ENCODE peak calls at places on chromosome 12, in five cellular contexts. One of them, this sample, is unnamed.

GRCh38 chr12:39930066-39930465 is 175.8 kb downstream of the SLC2A13 start:
- DNase-seq in H9: no peak
- DNase-seq in IMR-90: no peak
- DNase-seq in H1: no peak
- DNase-seq in neuronal stem cell: no peak
- DNase-seq in this sample: no peak

GRCh38 chr12:53738834-53739284 is 11.6 kb upstream of the CALCOCO1 start:
- DNase-seq in H9: peak
- DNase-seq in IMR-90: no peak
- DNase-seq in H1: no peak
- DNase-seq in neuronal stem cell: no peak
- DNase-seq in this sample: no peak

GRCh38 chr12:65278576-65279386 is at the start of gene MSRB3:
- DNase-seq in H9: peak
- DNase-seq in IMR-90: peak
- DNase-seq in H1: peak
- DNase-seq in neuronal stem cell: peak
- DNase-seq in this sample: peak

GRCh38 chr12:62379026-62379722 is 87.5 kb upstream of the MON2 start:
- DNase-seq in H9: no peak
- DNase-seq in IMR-90: peak
- DNase-seq in H1: no peak
- DNase-seq in neuronal stem cell: no peak
- DNase-seq in this sample: no peak

GRCh38 chr12:59808317-59808910 is 212.6 kb downstream of the SLC16A7 start:
- DNase-seq in H9: no peak
- DNase-seq in IMR-90: peak
- DNase-seq in H1: no peak
- DNase-seq in neuronal stem cell: peak
- DNase-seq in this sample: peak

GRCh38 chr12:95723693-95724384 is 66.7 kb downstream of the NTN4 start:
- DNase-seq in H9: no peak
- DNase-seq in IMR-90: no peak
- DNase-seq in H1: no peak
- DNase-seq in neuronal stem cell: no peak
- DNase-seq in this sample: no peak

GRCh38 chr12:112419269-112420133 is 754 bp downstream of the PTPN11 start:
- DNase-seq in H9: peak
- DNase-seq in IMR-90: peak
- DNase-seq in H1: no peak
- DNase-seq in neuronal stem cell: peak
- DNase-seq in this sample: peak

GRCh38 chr12:108649668-108650067 is 16.0 kb upstream of the SELPLG start:
- DNase-seq in H9: no peak
- DNase-seq in IMR-90: peak
- DNase-seq in H1: no peak
- DNase-seq in neuronal stem cell: no peak
- DNase-seq in this sample: peak

GRCh38 chr12:113407931-113408585 is 4.4 kb upstream of the SDS start:
- DNase-seq in H9: no peak
- DNase-seq in IMR-90: peak
- DNase-seq in H1: no peak
- DNase-seq in neuronal stem cell: no peak
- DNase-seq in this sample: no peak

GRCh38 chr12:127770123-127770522 is 496.8 kb upstream of the TMEM132C start:
- DNase-seq in H9: no peak
- DNase-seq in IMR-90: no peak
- DNase-seq in H1: no peak
- DNase-seq in neuronal stem cell: no peak
- DNase-seq in this sample: no peak

GRCh38 chr12:79119796-79120195 is 255.2 kb downstream of the SYT1 start:
- DNase-seq in H9: peak
- DNase-seq in IMR-90: no peak
- DNase-seq in H1: peak
- DNase-seq in neuronal stem cell: peak
- DNase-seq in this sample: no peak

GRCh38 chr12:119479121-119479561 is 114.4 kb upstream of the TMEM233 start:
- DNase-seq in H9: no peak
- DNase-seq in IMR-90: no peak
- DNase-seq in H1: no peak
- DNase-seq in neuronal stem cell: no peak
- DNase-seq in this sample: no peak

GRCh38 chr12:44021471-44021971 is 185.6 kb downstream of the TMEM117 start:
- DNase-seq in H9: no peak
- DNase-seq in IMR-90: no peak
- DNase-seq in H1: no peak
- DNase-seq in neuronal stem cell: no peak
- DNase-seq in this sample: no peak

GRCh38 chr12:46484396-46485061 is 112.0 kb upstream of the SLC38A2 start:
- DNase-seq in H9: no peak
- DNase-seq in IMR-90: no peak
- DNase-seq in H1: no peak
- DNase-seq in neuronal stem cell: no peak
- DNase-seq in this sample: no peak

GRCh38 chr12:42945927-42946326 is 356.4 kb upstream of the PRICKLE1 start:
- DNase-seq in H9: no peak
- DNase-seq in IMR-90: no peak
- DNase-seq in H1: no peak
- DNase-seq in neuronal stem cell: no peak
- DNase-seq in this sample: no peak

GRCh38 chr12:93198086-93198485 is 179.6 kb upstream of the NUDT4 start:
- DNase-seq in H9: no peak
- DNase-seq in IMR-90: peak
- DNase-seq in H1: no peak
- DNase-seq in neuronal stem cell: no peak
- DNase-seq in this sample: peak

GRCh38 chr12:113899844-113900471 is 66.2 kb downstream of the RBM19 start:
- DNase-seq in H9: peak
- DNase-seq in IMR-90: no peak
- DNase-seq in H1: no peak
- DNase-seq in neuronal stem cell: no peak
- DNase-seq in this sample: no peak

GRCh38 chr12:121888083-121888477 is 510 bp upstream of the PSMD9 start:
- DNase-seq in H9: no peak
- DNase-seq in IMR-90: no peak
- DNase-seq in H1: no peak
- DNase-seq in neuronal stem cell: no peak
- DNase-seq in this sample: no peak

GRCh38 chr12:131222271-131223139 is 268.8 kb downstream of the ADGRD1 start:
- DNase-seq in H9: peak
- DNase-seq in IMR-90: no peak
- DNase-seq in H1: no peak
- DNase-seq in neuronal stem cell: peak
- DNase-seq in this sample: no peak

GRCh38 chr12:51269174-51270066 is 795 bp downstream of the SMAGP start:
- DNase-seq in H9: peak
- DNase-seq in IMR-90: no peak
- DNase-seq in H1: peak
- DNase-seq in neuronal stem cell: peak
- DNase-seq in this sample: peak

GRCh38 chr12:9702239-9702638 is 30.7 kb downstream of the CLECL1 start:
- DNase-seq in H9: no peak
- DNase-seq in IMR-90: no peak
- DNase-seq in H1: no peak
- DNase-seq in neuronal stem cell: no peak
- DNase-seq in this sample: no peak

GRCh38 chr12:131901431-131902331 is 7.3 kb downstream of the ULK1 start:
- DNase-seq in H9: no peak
- DNase-seq in IMR-90: no peak
- DNase-seq in H1: no peak
- DNase-seq in neuronal stem cell: no peak
- DNase-seq in this sample: no peak

GRCh38 chr12:71174825-71175224 is 17.0 kb upstream of the TSPAN8 start:
- DNase-seq in H9: no peak
- DNase-seq in IMR-90: no peak
- DNase-seq in H1: no peak
- DNase-seq in neuronal stem cell: no peak
- DNase-seq in this sample: no peak

GRCh38 chr12:98053202-98053601 is 462.2 kb upstream of the TMPO start:
- DNase-seq in H9: no peak
- DNase-seq in IMR-90: no peak
- DNase-seq in H1: no peak
- DNase-seq in neuronal stem cell: no peak
- DNase-seq in this sample: no peak

GRCh38 chr12:98058838-98059237 is 456.6 kb upstream of the TMPO start:
- DNase-seq in H9: no peak
- DNase-seq in IMR-90: no peak
- DNase-seq in H1: no peak
- DNase-seq in neuronal stem cell: peak
- DNase-seq in this sample: no peak

GRCh38 chr12:98060421-98060820 is 455.0 kb upstream of the TMPO start:
- DNase-seq in H9: no peak
- DNase-seq in IMR-90: no peak
- DNase-seq in H1: no peak
- DNase-seq in neuronal stem cell: no peak
- DNase-seq in this sample: no peak

GRCh38 chr12:98059659-98060343 is 455.6 kb upstream of the TMPO start:
- DNase-seq in H9: no peak
- DNase-seq in IMR-90: no peak
- DNase-seq in H1: no peak
- DNase-seq in neuronal stem cell: no peak
- DNase-seq in this sample: no peak

GRCh38 chr12:98057701-98058100 is 457.7 kb upstream of the TMPO start:
- DNase-seq in H9: no peak
- DNase-seq in IMR-90: no peak
- DNase-seq in H1: no peak
- DNase-seq in neuronal stem cell: no peak
- DNase-seq in this sample: no peak
- H2BK15ac ChIP-seq in H9: no peak
- H2BK15ac ChIP-seq in IMR-90: no peak
- H2BK15ac ChIP-seq in H1: no peak
- H2BK15ac ChIP-seq in neuronal stem cell: no peak
- H2BK15ac ChIP-seq in this sample: no peak

GRCh38 chr12:47768323-47768811 is 4.7 kb upstream of the SLC48A1 start:
- DNase-seq in H9: no peak
- DNase-seq in IMR-90: peak
- DNase-seq in H1: no peak
- DNase-seq in neuronal stem cell: no peak
- DNase-seq in this sample: no peak

GRCh38 chr12:47767197-47767724 is 5.8 kb upstream of the SLC48A1 start:
- DNase-seq in H9: peak
- DNase-seq in IMR-90: peak
- DNase-seq in H1: no peak
- DNase-seq in neuronal stem cell: no peak
- DNase-seq in this sample: no peak

GRCh38 chr12:47770086-47770726 is 2.8 kb upstream of the SLC48A1 start:
- DNase-seq in H9: no peak
- DNase-seq in IMR-90: peak
- DNase-seq in H1: no peak
- DNase-seq in neuronal stem cell: no peak
- DNase-seq in this sample: no peak

GRCh38 chr12:47771304-47771703 is 1.7 kb upstream of the SLC48A1 start:
- DNase-seq in H9: no peak
- DNase-seq in IMR-90: no peak
- DNase-seq in H1: no peak
- DNase-seq in neuronal stem cell: no peak
- DNase-seq in this sample: no peak

GRCh38 chr12:47769234-47770085 is 3.6 kb upstream of the SLC48A1 start:
- DNase-seq in H9: no peak
- DNase-seq in IMR-90: no peak
- DNase-seq in H1: no peak
- DNase-seq in neuronal stem cell: no peak
- DNase-seq in this sample: no peak
- H2BK5ac ChIP-seq in H9: no peak
- H2BK5ac ChIP-seq in IMR-90: no peak
- H2BK5ac ChIP-seq in H1: no peak
- H2BK5ac ChIP-seq in neuronal stem cell: no peak
- H2BK5ac ChIP-seq in this sample: no peak

DNA sequence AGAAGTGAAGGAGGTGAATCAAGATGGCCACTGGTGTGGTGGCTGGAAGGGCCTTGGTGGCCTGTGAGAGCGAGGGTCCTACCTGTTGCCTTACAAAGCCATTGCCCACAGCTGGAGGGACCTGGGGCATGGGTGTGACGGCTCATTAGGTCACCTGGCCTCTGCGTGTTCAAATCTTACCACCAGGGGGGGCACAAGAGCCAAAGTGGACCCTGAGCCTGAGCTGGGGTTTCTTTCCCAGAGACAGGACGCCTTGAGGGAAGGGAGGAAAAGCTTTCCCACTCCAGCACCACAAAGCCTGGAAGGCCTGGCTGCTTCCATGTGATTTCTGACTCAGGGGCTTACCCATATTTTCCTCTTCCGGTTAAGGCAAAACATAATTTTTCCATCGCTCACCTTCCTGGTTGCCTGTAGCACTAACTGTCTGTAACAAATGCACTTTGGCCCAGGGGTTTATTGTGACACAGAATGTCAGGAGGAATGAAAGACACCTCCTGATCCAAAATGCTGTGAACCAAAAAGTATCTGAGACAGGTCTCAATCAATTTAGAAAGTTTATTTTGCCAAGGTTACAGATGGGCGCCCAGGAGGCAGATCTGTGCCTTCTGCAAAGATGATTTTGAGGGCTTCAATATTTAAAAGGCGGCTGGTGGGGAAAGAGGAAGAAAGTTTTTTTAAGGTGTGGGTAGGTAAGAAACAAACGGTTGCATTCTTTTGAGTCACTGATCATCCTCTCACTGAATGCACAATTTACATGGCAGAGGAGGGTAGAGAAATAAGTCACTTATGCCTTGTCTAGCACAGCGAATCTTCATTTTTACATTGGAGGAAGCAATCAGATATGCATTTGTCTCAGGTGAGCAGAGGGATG is 4.3 kb upstream of the CD9 start:
- DNase-seq in H9: peak
- DNase-seq in IMR-90: peak
- DNase-seq in H1: peak
- DNase-seq in neuronal stem cell: peak
- DNase-seq in this sample: peak
- H3K14ac ChIP-seq in H9: no peak
- H3K14ac ChIP-seq in IMR-90: peak
- H3K14ac ChIP-seq in H1: no peak
- H3K14ac ChIP-seq in neuronal stem cell: no peak
- H3K14ac ChIP-seq in this sample: no peak

DNA sequence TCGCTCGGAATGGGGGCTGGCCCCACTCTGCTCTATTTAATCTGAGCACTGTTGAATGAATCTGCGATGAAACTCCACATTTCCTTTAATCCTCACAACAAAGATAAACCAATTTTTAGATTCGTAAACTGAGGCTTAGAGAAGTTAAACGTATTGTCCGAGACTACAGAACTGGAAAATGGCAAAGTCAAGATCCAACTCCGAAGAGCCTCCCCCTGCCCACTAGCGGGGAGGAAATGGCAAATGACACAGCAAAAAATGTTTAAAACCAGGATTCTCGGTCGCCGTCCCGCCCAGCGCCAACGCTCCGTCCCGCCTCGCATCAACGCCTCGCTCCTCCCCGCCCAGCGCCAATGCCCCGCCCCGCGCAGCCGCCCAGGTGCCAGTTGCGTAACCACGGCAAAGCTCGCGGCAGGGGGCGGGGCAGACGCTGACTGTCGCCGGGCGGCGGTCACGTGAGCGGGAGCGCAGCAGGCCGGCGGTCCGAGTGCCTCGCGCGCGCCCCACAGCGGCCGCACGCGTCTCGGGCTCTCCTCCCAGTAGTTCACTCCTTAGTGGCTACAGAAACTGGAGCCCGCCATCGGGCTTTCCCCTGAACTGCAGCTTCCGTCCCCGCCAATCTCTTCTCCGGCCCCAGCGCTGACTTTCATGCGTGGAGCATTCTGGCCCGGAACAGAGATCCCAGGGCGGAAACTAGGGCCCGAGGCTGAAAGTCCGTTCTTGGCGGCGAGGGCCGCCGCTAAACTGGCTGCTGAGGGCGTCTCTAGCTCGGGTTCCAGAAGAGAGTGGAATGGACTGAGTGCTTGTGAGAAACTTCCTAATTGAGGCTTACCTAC is 13.6 kb upstream of the LRRC23 start:
- DNase-seq in H9: peak
- DNase-seq in IMR-90: peak
- DNase-seq in H1: peak
- DNase-seq in neuronal stem cell: peak
- DNase-seq in this sample: peak
- H2BK15ac ChIP-seq in H9: no peak
- H2BK15ac ChIP-seq in IMR-90: peak
- H2BK15ac ChIP-seq in H1: no peak
- H2BK15ac ChIP-seq in neuronal stem cell: no peak
- H2BK15ac ChIP-seq in this sample: peak

This sample was measured in mesenchymal stem cell.